ENCODE peak calls at places on chromosomes 1 and 21, in eight cellular contexts. Y is HCT116; O is CD4-positive, alpha-beta T cell; C is C1 segment of cervical spinal cord; B is NCI-H748 treated with DMSO at 0.1 percent for 48 hours; Z is NCI-H1105; U is PC-3; K is AG09309. G is an unnamed sample.

GRCh38 chr1:204575221-204576190 is 59.3 kb downstream of the MDM4 start:
- DNase-seq in U (no peak), Y (no peak), C (no peak), B (no peak), Z (no peak), K (no peak), O (no peak), G (no peak)

GRCh38 chr1:246176126-246177024 is 330.7 kb downstream of the SMYD3 start:
- DNase-seq in O (no peak), U (peak), C (no peak), Z (no peak), B (no peak), Y (no peak), K (no peak), G (no peak)

GRCh38 chr1:55735110-55735509 is 519.9 kb upstream of the USP24 start:
- DNase-seq in B (no peak), Y (no peak), U (peak), Z (no peak), K (no peak), C (no peak), O (no peak), G (no peak)

GRCh38 chr1:15953294-15953771 is 22.6 kb downstream of the ZBTB17 start:
- DNase-seq in Z (no peak), U (no peak), Y (no peak), K (no peak), B (no peak), C (no peak), O (no peak), G (no peak)

GRCh38 chr1:68199603-68200002 is 32.7 kb downstream of the WLS start:
- DNase-seq in C (no peak), U (no peak), Z (no peak), K (no peak), Y (no peak), O (no peak), B (no peak), G (no peak)

GRCh38 chr1:63116016-63116415 is 206.4 kb upstream of the FOXD3 start:
- DNase-seq in Y (no peak), Z (no peak), U (no peak), B (no peak), K (no peak), O (no peak), C (no peak), G (no peak)

GRCh38 chr1:195939844-195940243 is 668.4 kb downstream of the KCNT2 start:
- DNase-seq in O (no peak), C (no peak), B (no peak), U (peak), Y (no peak), Z (no peak), K (no peak), G (no peak)

GRCh38 chr1:116674761-116675160 is 7.2 kb upstream of the IGSF3 start:
- DNase-seq in K (no peak), O (no peak), Z (no peak), U (peak), B (no peak), C (no peak), Y (no peak), G (no peak)

GRCh38 chr1:192846950-192847349 is 38.1 kb downstream of the RGS2 start:
- DNase-seq in Z (no peak), O (no peak), U (peak), K (no peak), B (no peak), C (no peak), Y (no peak), G (no peak)

GRCh38 chr1:229835226-229835625 is 209.2 kb downstream of the URB2 start:
- DNase-seq in O (no peak), C (no peak), U (no peak), B (peak), Y (no peak), Z (no peak), K (no peak), G (no peak)

GRCh38 chr1:62068978-62069377 is 125.7 kb upstream of the L1TD1 start:
- DNase-seq in Y (no peak), C (no peak), O (no peak), K (no peak), B (peak), U (no peak), Z (peak), G (no peak)

GRCh38 chr21:43355196-43355924 is 71.6 kb downstream of the SIK1 start:
- DNase-seq in Z (no peak), B (no peak), U (no peak), K (no peak), O (no peak), C (no peak), Y (no peak), G (no peak)

GRCh38 chr1:183604048-183604808 is 14.0 kb upstream of the NCF2 start:
- DNase-seq in U (no peak), C (no peak), Y (no peak), O (no peak), K (peak), B (no peak), Z (no peak), G (no peak)

GRCh38 chr21:29105218-29105617 is 25.2 kb upstream of the MAP3K7CL start:
- DNase-seq in Z (no peak), C (no peak), U (peak), O (no peak), K (no peak), Y (no peak), B (no peak), G (no peak)

GRCh38 chr1:147723691-147724323 is 36.6 kb downstream of the GJA5 start:
- DNase-seq in U (peak), B (no peak), Y (peak), O (no peak), K (no peak), Z (no peak), C (no peak), G (no peak)

GRCh38 chr1:154970631-154971340 is at the start of gene SHC1:
- DNase-seq in O (no peak), Z (no peak), U (peak), K (peak), B (no peak), C (peak), Y (no peak), G (no peak)

GRCh38 chr1:162976628-162977027 is 92.5 kb upstream of the RGS4 start:
- DNase-seq in U (no peak), B (no peak), O (no peak), C (no peak), K (no peak), Y (no peak), Z (peak), G (no peak)

GRCh38 chr1:53135735-53136114 is 6.7 kb downstream of the SLC1A7 start:
- DNase-seq in K (no peak), O (no peak), B (no peak), U (peak), Z (no peak), C (no peak), Y (no peak), G (peak)

GRCh38 chr21:44517175-44517899 is 22.7 kb downstream of the KRTAP10-1 start:
- DNase-seq in Y (peak), O (no peak), K (no peak), B (no peak), Z (no peak), C (no peak), U (no peak), G (no peak)

GRCh38 chr1:239856924-239857323 is 234.8 kb upstream of the FMN2 start:
- DNase-seq in Y (no peak), Z (no peak), K (no peak), O (no peak), C (no peak), B (no peak), U (no peak), G (no peak)

GRCh38 chr1:202343652-202344349 is 2.1 kb upstream of the UBE2T start:
- DNase-seq in U (peak), Y (peak), Z (peak), K (no peak), C (no peak), B (peak), O (no peak), G (no peak)

GRCh38 chr1:37317870-37318431 is 156.4 kb upstream of the ZC3H12A start:
- DNase-seq in O (no peak), B (peak), Y (no peak), Z (no peak), K (no peak), C (no peak), U (no peak), G (no peak)

GRCh38 chr1:65153635-65154034 is 5.6 kb downstream of the AK4 start:
- DNase-seq in Z (no peak), Y (no peak), U (no peak), B (no peak), K (no peak), O (no peak), C (no peak), G (no peak)

GRCh38 chr1:37035828-37036666 is 1.7 kb upstream of the GRIK3 start:
- DNase-seq in K (no peak), O (no peak), U (no peak), B (no peak), Z (no peak), Y (no peak), C (no peak), G (no peak)

G was measured in activated gamma-delta T cell treated with Interleukin-2 at 50 U/mL for 16 hours.